ENCODE peak calls at places on chromosomes 13 and 19, in six cellular contexts. J is SHP77 treated with DMSO at 0.1 percent for 48 hours; I is neural crest cell; R is naive thymus-derived CD8-positive, alpha-beta T cell; N is activated CD8-positive, alpha-beta memory T cell treated with anti-CD3 and anti-CD28 coated beads for 1 hour; Y is DMS153. C is an unnamed sample.

GRCh38 chr13:31372454-31372853 is 172.7 kb downstream of the B3GLCT start:
- DNase-seq in J (no peak), I (no peak), R (no peak), N (no peak), Y (no peak), C (no peak)

GRCh38 chr13:85828094-85828684 is 29.0 kb upstream of the SLITRK6 start:
- DNase-seq in J (peak; percentile 33), I (no peak), R (no peak), N (no peak), Y (no peak), C (peak; percentile 22)

GRCh38 chr19:50695251-50696064 is 24.1 kb downstream of the SHANK1 start:
- DNase-seq in J (peak; percentile 17), I (peak; percentile 64), R (peak; percentile 15), N (no peak), Y (no peak), C (no peak)

GRCh38 chr13:99464441-99464949 is 36.8 kb upstream of the TM9SF2 start:
- DNase-seq in J (no peak), I (no peak), R (no peak), N (no peak), Y (no peak), C (no peak)

GRCh38 chr13:44350775-44351504 is 22.7 kb upstream of the SERP2 start:
- DNase-seq in J (no peak), I (no peak), R (no peak), N (no peak), Y (peak; percentile 47), C (no peak)

GRCh38 chr13:107284168-107284567 is 716.2 kb upstream of the ARGLU1 start:
- DNase-seq in J (no peak), I (no peak), R (no peak), N (no peak), Y (peak; percentile 35), C (peak; percentile 11)

GRCh38 chr19:3274245-3275067 is 50.0 kb downstream of the CELF5 start:
- DNase-seq in J (no peak), I (no peak), R (no peak), N (no peak), Y (no peak), C (no peak)

GRCh38 chr13:112994781-112995355 is 25.9 kb downstream of the MCF2L start:
- DNase-seq in J (no peak), I (no peak), R (no peak), N (no peak), Y (no peak), C (no peak)

GRCh38 chr13:24234200-24234915 is 73.8 kb downstream of the SPATA13 start:
- DNase-seq in J (no peak), I (no peak), R (no peak), N (no peak), Y (no peak), C (no peak)

GRCh38 chr19:13861714-13862531 is 15.0 kb upstream of the NANOS3 start:
- DNase-seq in J (peak; percentile 50), I (peak; percentile 96), R (peak; percentile 88), N (no peak), Y (peak; percentile 58), C (peak; percentile 77)

GRCh38 chr13:44899967-44900366 is 89.3 kb downstream of the NUFIP1 start:
- DNase-seq in J (peak; percentile 52), I (no peak), R (no peak), N (no peak), Y (peak; percentile 86), C (no peak)

GRCh38 chr19:42816901-42817300 is 51.4 kb upstream of the PSG8 start:
- DNase-seq in J (no peak), I (no peak), R (no peak), N (no peak), Y (peak; percentile 27), C (no peak)

GRCh38 chr19:38734426-38735256 is 9.6 kb downstream of the CAPN12 start:
- DNase-seq in J (no peak), I (no peak), R (no peak), N (no peak), Y (peak; percentile 26), C (no peak)

GRCh38 chr19:33616346-33616745 is 5.4 kb upstream of the CHST8 start:
- DNase-seq in J (no peak), I (no peak), R (no peak), N (no peak), Y (no peak), C (no peak)

GRCh38 chr19:50311723-50312635 is 17.2 kb downstream of the KCNC3 start:
- DNase-seq in J (peak; percentile 18), I (peak; percentile 52), R (no peak), N (no peak), Y (peak; percentile 16), C (no peak)

GRCh38 chr13:20873348-20873747 is 29.2 kb downstream of the XPO4 start:
- DNase-seq in J (no peak), I (no peak), R (no peak), N (no peak), Y (no peak), C (no peak)

GRCh38 chr13:23618341-23618740 is 48.1 kb downstream of the TNFRSF19 start:
- DNase-seq in J (no peak), I (no peak), R (no peak), N (no peak), Y (no peak), C (no peak)

GRCh38 chr19:12194827-12195500 is 32.1 kb downstream of the ZNF136 start:
- DNase-seq in J (no peak), I (no peak), R (peak; percentile 66), N (peak; percentile 28), Y (no peak), C (no peak)

GRCh38 chr19:13091400-13092161 is 11.1 kb downstream of the LYL1 start:
- DNase-seq in J (no peak), I (no peak), R (no peak), N (no peak), Y (no peak), C (no peak)

GRCh38 chr19:35911790-35912189 is 3.7 kb upstream of the TYROBP start:
- DNase-seq in J (no peak), I (no peak), R (no peak), N (no peak), Y (no peak), C (no peak)

GRCh38 chr19:48745208-48745995 is 1.3 kb downstream of the IZUMO1 start:
- DNase-seq in J (no peak), I (peak; percentile 50), R (peak; percentile 17), N (no peak), Y (peak; percentile 78), C (peak; percentile 35)

GRCh38 chr19:39169143-39169810 is 27.5 kb upstream of the NCCRP1 start:
- DNase-seq in J (no peak), I (no peak), R (no peak), N (no peak), Y (no peak), C (no peak)

GRCh38 chr13:27481766-27482165 is 31.4 kb upstream of the MTIF3 start:
- DNase-seq in J (peak; percentile 25), I (peak; percentile 67), R (no peak), N (no peak), Y (no peak), C (peak; percentile 4)

GRCh38 chr13:46553886-46554855 is 1.2 kb downstream of the LRCH1 start:
- DNase-seq in J (peak; percentile 30), I (peak; percentile 50), R (peak; percentile 57), N (peak; percentile 18), Y (peak; percentile 45), C (no peak)

GRCh38 chr19:17406039-17406886 is 833 bp upstream of the BST2 start:
- DNase-seq in J (no peak), I (no peak), R (no peak), N (no peak), Y (no peak), C (no peak)

GRCh38 chr19:42284641-42285341 is 15.7 kb downstream of the CIC start:
- DNase-seq in J (no peak), I (no peak), R (no peak), N (no peak), Y (no peak), C (no peak)

GRCh38 chr13:51643882-51644281 is 59.6 kb downstream of the WDFY2 start:
- DNase-seq in J (no peak), I (no peak), R (no peak), N (no peak), Y (no peak), C (peak; percentile 74)

GRCh38 chr19:35013820-35014754 is 14.0 kb downstream of the GRAMD1A start:
- DNase-seq in J (no peak), I (no peak), R (peak; percentile 62), N (peak; percentile 41), Y (no peak), C (no peak)

GRCh38 chr19:17751912-17752273 is 616 bp downstream of the FCHO1 start:
- DNase-seq in J (no peak), I (no peak), R (no peak), N (no peak), Y (no peak), C (no peak)

GRCh38 chr19:1265611-1266115 is 3.5 kb upstream of the CIRBP start:
- DNase-seq in J (no peak), I (no peak), R (no peak), N (no peak), Y (no peak), C (no peak)

GRCh38 chr13:69324109-69324886 is 783.3 kb upstream of the ATXN8OS start:
- DNase-seq in J (peak; percentile 50), I (no peak), R (no peak), N (no peak), Y (peak; percentile 23), C (peak; percentile 19)

GRCh38 chr19:55544776-55545439 is 435 bp downstream of the SBK3 start:
- DNase-seq in J (no peak), I (no peak), R (no peak), N (no peak), Y (no peak), C (no peak)

GRCh38 chr19:54481326-54481930 is 8.3 kb upstream of the CDC42EP5 start:
- DNase-seq in J (no peak), I (peak; percentile 74), R (no peak), N (no peak), Y (peak; percentile 39), C (no peak)